ENCODE peak calls at places on chromosome 9, in four cellular contexts. S is pons, M is KG1, A is erythroblast. F is an unnamed sample.

GRCh38 chr9:107190031-107190935 is 92.8 kb upstream of the RAD23B start:
- DNase-seq in S (no peak), M (no peak), A (no peak), F (no peak)

GRCh38 chr9:137058651-137059234 is 4.9 kb upstream of the ENTPD2 start:
- DNase-seq in A (no peak), M (no peak), S (no peak), F (no peak)

GRCh38 chr9:26561928-26562327 is 330.7 kb downstream of the CAAP1 start:
- DNase-seq in A (no peak), M (no peak), S (no peak), F (no peak)

GRCh38 chr9:121107041-121107440 is 32.3 kb downstream of the CNTRL start:
- DNase-seq in S (no peak), M (no peak), A (peak), F (no peak)

GRCh38 chr9:137878146-137878941 is 762 bp downstream of the CACNA1B start:
- DNase-seq in A (peak), M (no peak), S (no peak), F (peak)

GRCh38 chr9:98491778-98492177 is 217.0 kb downstream of the GABBR2 start:
- DNase-seq in M (no peak), S (no peak), A (no peak), F (no peak)

GRCh38 chr9:2955616-2956015 is 111.7 kb upstream of the PUM3 start:
- DNase-seq in S (peak), A (no peak), M (no peak), F (no peak)

GRCh38 chr9:14616188-14616982 is 76.8 kb downstream of the ZDHHC21 start:
- DNase-seq in S (peak), A (peak), M (peak), F (peak)

GRCh38 chr9:974064-974992 is 2.1 kb upstream of the DMRT3 start:
- DNase-seq in S (no peak), A (no peak), M (no peak), F (no peak)

GRCh38 chr9:98796364-98797101 is at the start of gene ANKS6:
- DNase-seq in M (peak), A (peak), S (peak), F (no peak)

GRCh38 chr9:75001719-75002421 is 26.2 kb downstream of the CARNMT1 start:
- DNase-seq in S (peak), A (peak), M (peak), F (peak)

F was measured in dermis microvascular lymphatic vessel endothelial cell.